ENCODE peak calls at places on chromosomes 13 and 19, in four cellular contexts. E is WTC11, Z is mesothelial cell of epicardium, S is sigmoid colon. W is an unnamed sample.

GRCh38 chr13:72864142-72865035 is 82.5 kb downstream of the PIBF1 start:
- DNase-seq in E (no peak), S (no peak), Z (no peak), W (no peak)

GRCh38 chr19:54152878-54153524 is 6.5 kb downstream of the LENG1 start:
- DNase-seq in E (no peak), Z (no peak), S (no peak), W (no peak)

GRCh38 chr13:74329978-74330377 is 195.8 kb upstream of the KLF12 start:
- DNase-seq in Z (no peak), E (no peak), S (no peak), W (no peak)

GRCh38 chr19:49809155-49809986 is 3.7 kb downstream of the FUZ start:
- DNase-seq in E (peak; percentile 67), Z (no peak), S (peak; percentile 84), W (no peak)

GRCh38 chr13:21606781-21607180 is 2.8 kb upstream of the MICU2 start:
- DNase-seq in E (no peak), Z (no peak), S (no peak), W (no peak)

GRCh38 chr19:31515931-31516330 is 166.7 kb upstream of the TSHZ3 start:
- DNase-seq in E (no peak), Z (no peak), S (no peak), W (peak; percentile 68)

GRCh38 chr19:35253316-35254286 is 4.8 kb downstream of the LSR start:
- DNase-seq in S (peak; percentile 57), E (peak; percentile 17), Z (no peak), W (peak; percentile 72)

GRCh38 chr13:34349091-34349722 is 531.3 kb downstream of the RFC3 start:
- DNase-seq in Z (no peak), S (peak; percentile 78), E (no peak), W (peak; percentile 89)

GRCh38 chr19:588093-588742 is 1.5 kb upstream of the HCN2 start:
- DNase-seq in Z (peak; percentile 49), S (peak; percentile 80), E (peak; percentile 90), W (peak; percentile 98)

GRCh38 chr19:392375-392970 is 16.5 kb downstream of the C2CD4C start:
- DNase-seq in S (no peak), E (no peak), Z (no peak), W (no peak)

GRCh38 chr13:44218501-44219240 is 155.0 kb upstream of the SERP2 start:
- DNase-seq in S (peak; percentile 85), E (no peak), Z (no peak), W (no peak)

GRCh38 chr13:43784491-43784890 is 2.3 kb downstream of the ENOX1 start:
- DNase-seq in S (no peak), E (no peak), Z (no peak), W (no peak)

GRCh38 chr13:52356327-52356726 is 49.6 kb downstream of the THSD1 start:
- DNase-seq in Z (no peak), S (no peak), E (no peak), W (no peak)

GRCh38 chr13:98834254-98834960 is 81.9 kb upstream of the SLC15A1 start:
- DNase-seq in E (peak; percentile 40), Z (no peak), S (no peak), W (no peak)

GRCh38 chr19:15991602-15992001 is 42.8 kb downstream of the OR10H4 start:
- DNase-seq in S (no peak), E (no peak), Z (no peak), W (no peak)

GRCh38 chr19:47100290-47100689 is 13.3 kb downstream of the ZC3H4 start:
- DNase-seq in S (no peak), Z (no peak), E (no peak), W (no peak)

GRCh38 chr13:99269627-99270252 is 11.6 kb upstream of the GPR18 start:
- DNase-seq in Z (no peak), E (no peak), S (no peak), W (no peak)

GRCh38 chr13:113995051-113995601 is 21.2 kb upstream of the C13orf46 start:
- DNase-seq in Z (peak; percentile 13), E (no peak), S (no peak), W (no peak)

GRCh38 chr19:18289471-18290066 is 8.1 kb upstream of the JUND start:
- DNase-seq in Z (no peak), E (no peak), S (no peak), W (no peak)

GRCh38 chr13:109344552-109345157 is 441.7 kb downstream of the IRS2 start:
- DNase-seq in E (no peak), S (no peak), Z (no peak), W (no peak)

GRCh38 chr13:41231786-41232185 is 31.6 kb downstream of the MTRF1 start:
- DNase-seq in S (no peak), Z (no peak), E (no peak), W (no peak)

GRCh38 chr19:41911889-41912731 is 16.1 kb downstream of the ERFL start:
- DNase-seq in E (no peak), S (no peak), Z (no peak), W (no peak)

GRCh38 chr19:3970313-3970807 is 539 bp downstream of the DAPK3 start:
- DNase-seq in S (peak; percentile 63), Z (no peak), E (no peak), W (no peak)

GRCh38 chr19:3423183-3423829 is 56.9 kb downstream of the NFIC start:
- DNase-seq in E (no peak), S (no peak), Z (no peak), W (no peak)

GRCh38 chr13:45142440-45143345 is 22.4 kb downstream of the GTF2F2 start:
- DNase-seq in S (no peak), Z (no peak), E (no peak), W (no peak)

GRCh38 chr19:13091400-13092161 is 11.1 kb downstream of the LYL1 start:
- DNase-seq in Z (no peak), S (peak; percentile 91), E (peak; percentile 55), W (peak; percentile 94)

GRCh38 chr19:11324748-11325389 is 14.6 kb downstream of the RAB3D start:
- DNase-seq in E (no peak), Z (no peak), S (no peak), W (no peak)

GRCh38 chr13:113047587-113047986 is 58.0 kb upstream of the F7 start:
- DNase-seq in E (no peak), Z (no peak), S (peak; percentile 22), W (no peak)

GRCh38 chr19:56840452-56841193 is at the start of the genes PEG3 and ZIM2:
- DNase-seq in Z (no peak), E (no peak), S (peak; percentile 93), W (no peak)

GRCh38 chr13:98586400-98587144 is 9.7 kb upstream of the STK24 start:
- DNase-seq in S (no peak), E (no peak), Z (no peak), W (peak; percentile 53)

GRCh38 chr13:25741796-25742195 is 310.0 kb downstream of the SHISA2 start:
- DNase-seq in E (no peak), S (no peak), Z (no peak), W (no peak)

GRCh38 chr19:34254552-34255432 is at the start of gene GARRE1:
- DNase-seq in Z (peak; percentile 42), S (peak; percentile 68), E (peak; percentile 53), W (peak; percentile 87)

GRCh38 chr19:13861714-13862531 is 15.0 kb upstream of the NANOS3 start:
- DNase-seq in Z (peak; percentile 87), E (peak; percentile 95), S (peak; percentile 97), W (peak; percentile 98)

GRCh38 chr19:42471554-42472249 is 29.0 kb upstream of the CXCL17 start:
- DNase-seq in E (no peak), S (no peak), Z (no peak), W (no peak)

GRCh38 chr13:48096670-48097069 is 1.8 kb upstream of the MED4 start:
- DNase-seq in S (no peak), E (no peak), Z (no peak), W (no peak)

DNA sequence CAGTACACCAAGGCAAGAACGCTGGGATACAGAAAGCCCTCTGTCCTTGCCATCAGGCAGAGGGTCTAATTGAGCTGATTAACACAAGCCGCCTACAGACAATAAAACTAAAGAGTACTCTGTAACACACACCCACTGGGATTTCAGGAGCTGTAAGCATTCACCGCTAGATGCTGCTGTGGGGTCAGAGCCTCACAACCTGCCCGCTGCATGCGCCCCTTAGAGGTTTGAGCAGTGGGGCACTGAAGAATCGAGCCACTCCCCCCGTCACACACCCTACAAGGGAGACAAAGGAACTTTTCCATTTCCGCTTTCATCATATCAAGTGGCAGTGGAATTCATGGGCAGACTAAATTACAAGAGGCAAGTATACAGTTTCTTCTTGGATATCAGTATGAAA is 1080.6 kb downstream of the PCDH17 start:
- DNase-seq in Z (no peak), E (peak; percentile 68), S (no peak), W (no peak)
- TF ChIP-seq CTCF in Z (no peak), E (no peak), S (no peak), W (no peak)

GRCh38 chr19:48123907-48124675 is 13.5 kb upstream of the PLA2G4C start:
- DNase-seq in S (no peak), E (no peak), Z (no peak), W (no peak)
- TF ChIP-seq CTCF in S (no peak), E (no peak), Z (no peak), W (peak; percentile 17)

GRCh38 chr13:24680258-24680920 is at the start of gene ATP12A:
- DNase-seq in E (peak; percentile 87), Z (no peak), S (no peak), W (no peak)
- TF ChIP-seq CTCF in E (peak; percentile 19), Z (peak; percentile 22), S (no peak), W (no peak)

GRCh38 chr13:100833427-100833826 is 158.8 kb upstream of the TMTC4 start:
- DNase-seq in S (no peak), E (no peak), Z (no peak), W (no peak)

GRCh38 chr13:100825551-100825950 is 151.0 kb upstream of the TMTC4 start:
- DNase-seq in S (no peak), E (no peak), Z (no peak), W (no peak)

GRCh38 chr13:100827489-100828000 is 152.9 kb upstream of the TMTC4 start:
- DNase-seq in E (no peak), S (no peak), Z (no peak), W (no peak)

GRCh38 chr13:100826441-100826840 is 151.8 kb upstream of the TMTC4 start:
- DNase-seq in S (no peak), E (no peak), Z (no peak), W (no peak)

DNA sequence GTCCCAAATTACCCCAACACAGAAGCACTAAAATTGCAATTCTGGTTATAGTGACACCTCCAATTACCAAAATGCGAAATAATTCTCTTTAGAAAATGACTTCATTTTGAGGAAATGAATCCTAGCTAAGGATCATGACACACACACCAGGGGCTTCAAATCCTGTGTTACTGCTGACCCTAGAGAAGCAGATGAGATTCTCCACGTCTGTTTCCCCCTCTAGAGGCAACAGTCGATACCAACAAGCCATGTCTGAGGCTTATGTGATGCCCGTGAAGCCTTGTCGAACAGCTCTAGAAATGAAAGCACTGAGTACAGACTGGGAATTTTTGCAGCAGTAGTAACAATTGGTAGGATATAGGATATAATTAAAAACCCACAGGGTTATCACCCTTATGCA is 153.6 kb upstream of the TMTC4 start:
- DNase-seq in E (no peak), S (no peak), Z (no peak), W (no peak)
- TF ChIP-seq CTCF in E (no peak), S (no peak), Z (no peak), W (peak; percentile 34)

GRCh38 chr19:1757468-1758230 is 4.3 kb downstream of the ONECUT3 start:
- DNase-seq in E (no peak), Z (no peak), S (no peak), W (no peak)
- TF ChIP-seq CTCF in E (no peak), Z (no peak), S (no peak), W (no peak)

W was measured in osteocyte.